ENCODE peak calls at places on chromosomes 16 and 17, in five cellular contexts. One of them, this sample, is unnamed.

GRCh38 chr17:58184308-58184985 is 8.1 kb upstream of the EPX start:
- DNase-seq in SK-N-SH: peak
- DNase-seq in HCT116: peak
- DNase-seq in K562: peak
- DNase-seq in GM12878: no peak
- DNase-seq in this sample: no peak

GRCh38 chr17:27937026-27937546 is 43.9 kb upstream of the LYRM9 start:
- DNase-seq in SK-N-SH: no peak
- DNase-seq in HCT116: no peak
- DNase-seq in K562: no peak
- DNase-seq in GM12878: no peak
- DNase-seq in this sample: no peak

GRCh38 chr17:75822119-75822799 is 21.9 kb downstream of the UNC13D start:
- DNase-seq in SK-N-SH: peak
- DNase-seq in HCT116: no peak
- DNase-seq in K562: no peak
- DNase-seq in GM12878: no peak
- DNase-seq in this sample: no peak

GRCh38 chr16:53945996-53946395 is 242.0 kb downstream of the FTO start:
- DNase-seq in SK-N-SH: peak
- DNase-seq in HCT116: peak
- DNase-seq in K562: peak
- DNase-seq in GM12878: no peak
- DNase-seq in this sample: peak

GRCh38 chr16:54285414-54286066 is 1.0 kb downstream of the IRX3 start:
- DNase-seq in SK-N-SH: peak
- DNase-seq in HCT116: no peak
- DNase-seq in K562: no peak
- DNase-seq in GM12878: no peak
- DNase-seq in this sample: peak

GRCh38 chr17:14325618-14326167 is 24.8 kb downstream of the HS3ST3B1 start:
- DNase-seq in SK-N-SH: no peak
- DNase-seq in HCT116: no peak
- DNase-seq in K562: no peak
- DNase-seq in GM12878: no peak
- DNase-seq in this sample: peak

GRCh38 chr16:13829712-13830304 is 90.1 kb upstream of the ERCC4 start:
- DNase-seq in SK-N-SH: no peak
- DNase-seq in HCT116: no peak
- DNase-seq in K562: no peak
- DNase-seq in GM12878: no peak
- DNase-seq in this sample: no peak

GRCh38 chr16:12878973-12879372 is 22.4 kb upstream of the SHISA9 start:
- DNase-seq in SK-N-SH: no peak
- DNase-seq in HCT116: no peak
- DNase-seq in K562: no peak
- DNase-seq in GM12878: no peak
- DNase-seq in this sample: no peak

GRCh38 chr17:68820476-68820824 is 134.7 kb downstream of the ABCA8 start:
- DNase-seq in SK-N-SH: no peak
- DNase-seq in HCT116: no peak
- DNase-seq in K562: no peak
- DNase-seq in GM12878: no peak
- DNase-seq in this sample: no peak

GRCh38 chr17:27400991-27401390 is 55.3 kb upstream of the KSR1 start:
- DNase-seq in SK-N-SH: no peak
- DNase-seq in HCT116: no peak
- DNase-seq in K562: no peak
- DNase-seq in GM12878: no peak
- DNase-seq in this sample: no peak

GRCh38 chr16:85592700-85593502 is 20.2 kb upstream of the GSE1 start:
- DNase-seq in SK-N-SH: no peak
- DNase-seq in HCT116: no peak
- DNase-seq in K562: peak
- DNase-seq in GM12878: no peak
- DNase-seq in this sample: no peak

GRCh38 chr16:46774743-46775177 is 26.6 kb upstream of the MYLK3 start:
- DNase-seq in SK-N-SH: no peak
- DNase-seq in HCT116: no peak
- DNase-seq in K562: no peak
- DNase-seq in GM12878: peak
- DNase-seq in this sample: no peak

GRCh38 chr17:80198144-80198661 is 21.9 kb downstream of the SGSH start:
- DNase-seq in SK-N-SH: no peak
- DNase-seq in HCT116: no peak
- DNase-seq in K562: no peak
- DNase-seq in GM12878: no peak
- DNase-seq in this sample: peak
- TF ChIP-seq JUND in SK-N-SH: no peak
- TF ChIP-seq JUND in HCT116: no peak
- TF ChIP-seq JUND in K562: no peak
- TF ChIP-seq JUND in GM12878: no peak
- TF ChIP-seq JUND in this sample: no peak

GRCh38 chr16:49597796-49598195 is 224.2 kb downstream of the C16orf78 start:
- DNase-seq in SK-N-SH: no peak
- DNase-seq in HCT116: no peak
- DNase-seq in K562: no peak
- DNase-seq in GM12878: no peak
- DNase-seq in this sample: no peak

GRCh38 chr16:49598386-49599170 is 225.0 kb downstream of the C16orf78 start:
- DNase-seq in SK-N-SH: no peak
- DNase-seq in HCT116: no peak
- DNase-seq in K562: no peak
- DNase-seq in GM12878: peak
- DNase-seq in this sample: no peak

GRCh38 chr16:49596699-49597291 is 223.2 kb downstream of the C16orf78 start:
- DNase-seq in SK-N-SH: peak
- DNase-seq in HCT116: no peak
- DNase-seq in K562: no peak
- DNase-seq in GM12878: no peak
- DNase-seq in this sample: no peak

GRCh38 chr16:49594706-49595534 is 221.3 kb downstream of the C16orf78 start:
- DNase-seq in SK-N-SH: peak
- DNase-seq in HCT116: no peak
- DNase-seq in K562: no peak
- DNase-seq in GM12878: no peak
- DNase-seq in this sample: no peak

DNA sequence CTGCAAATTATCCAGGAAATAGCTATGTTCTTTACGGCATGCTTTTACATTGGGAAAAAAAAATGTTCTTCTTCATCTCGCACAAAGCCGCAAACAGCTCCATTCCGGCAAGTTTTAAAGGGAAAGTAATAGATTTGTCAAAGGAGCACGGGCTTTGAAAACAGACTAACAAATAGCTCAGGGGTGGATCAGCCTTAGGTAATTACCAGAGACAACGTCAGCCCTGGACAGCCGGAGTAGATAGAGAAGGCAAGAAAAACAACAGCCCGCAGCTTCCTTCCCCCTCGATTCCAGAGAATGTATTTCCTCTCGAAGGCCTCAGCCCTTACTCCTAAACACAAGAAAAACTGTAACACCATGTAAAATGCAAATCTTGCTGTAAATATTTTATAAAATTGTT is 222.5 kb downstream of the C16orf78 start:
- DNase-seq in SK-N-SH: peak
- DNase-seq in HCT116: no peak
- DNase-seq in K562: no peak
- DNase-seq in GM12878: no peak
- DNase-seq in this sample: no peak
- TF ChIP-seq REST in SK-N-SH: no peak
- TF ChIP-seq REST in HCT116: no peak
- TF ChIP-seq REST in K562: no peak
- TF ChIP-seq REST in GM12878: no peak
- TF ChIP-seq REST in this sample: no peak

GRCh38 chr17:7886227-7887037 is 2.2 kb upstream of the CHD3 start:
- DNase-seq in SK-N-SH: peak
- DNase-seq in HCT116: no peak
- DNase-seq in K562: peak
- DNase-seq in GM12878: no peak
- DNase-seq in this sample: no peak
- TF ChIP-seq JUND in SK-N-SH: no peak
- TF ChIP-seq JUND in HCT116: no peak
- TF ChIP-seq JUND in K562: no peak
- TF ChIP-seq JUND in GM12878: no peak
- TF ChIP-seq JUND in this sample: no peak

GRCh38 chr16:86712158-86713009 is 134.0 kb downstream of the FOXL1 start:
- DNase-seq in SK-N-SH: no peak
- DNase-seq in HCT116: no peak
- DNase-seq in K562: no peak
- DNase-seq in GM12878: no peak
- DNase-seq in this sample: no peak
- TF ChIP-seq REST in SK-N-SH: no peak
- TF ChIP-seq REST in HCT116: no peak
- TF ChIP-seq REST in K562: no peak
- TF ChIP-seq REST in GM12878: no peak
- TF ChIP-seq REST in this sample: no peak

GRCh38 chr17:44184212-44184810 is 2.5 kb upstream of the TMUB2 start:
- DNase-seq in SK-N-SH: no peak
- DNase-seq in HCT116: no peak
- DNase-seq in K562: no peak
- DNase-seq in GM12878: no peak
- DNase-seq in this sample: no peak

GRCh38 chr17:44190496-44190895 is 3.7 kb downstream of the TMUB2 start:
- DNase-seq in SK-N-SH: no peak
- DNase-seq in HCT116: no peak
- DNase-seq in K562: no peak
- DNase-seq in GM12878: no peak
- DNase-seq in this sample: no peak

GRCh38 chr17:44186307-44187130 is at the start of gene TMUB2:
- DNase-seq in SK-N-SH: peak
- DNase-seq in HCT116: peak
- DNase-seq in K562: peak
- DNase-seq in GM12878: peak
- DNase-seq in this sample: peak

GRCh38 chr17:44188757-44189403 is 2.1 kb downstream of the TMUB2 start:
- DNase-seq in SK-N-SH: no peak
- DNase-seq in HCT116: no peak
- DNase-seq in K562: no peak
- DNase-seq in GM12878: no peak
- DNase-seq in this sample: no peak

GRCh38 chr17:44187131-44187899 is 543 bp downstream of the TMUB2 start:
- DNase-seq in SK-N-SH: peak
- DNase-seq in HCT116: no peak
- DNase-seq in K562: no peak
- DNase-seq in GM12878: no peak
- DNase-seq in this sample: no peak
- TF ChIP-seq JUND in SK-N-SH: no peak
- TF ChIP-seq JUND in HCT116: no peak
- TF ChIP-seq JUND in K562: no peak
- TF ChIP-seq JUND in GM12878: no peak
- TF ChIP-seq JUND in this sample: no peak

GRCh38 chr17:1532836-1533602 is 16.6 kb upstream of the INPP5K start:
- DNase-seq in SK-N-SH: peak
- DNase-seq in HCT116: no peak
- DNase-seq in K562: peak
- DNase-seq in GM12878: no peak
- DNase-seq in this sample: no peak

GRCh38 chr17:1533649-1534325 is 17.4 kb upstream of the INPP5K start:
- DNase-seq in SK-N-SH: no peak
- DNase-seq in HCT116: no peak
- DNase-seq in K562: no peak
- DNase-seq in GM12878: no peak
- DNase-seq in this sample: no peak

GRCh38 chr17:1535737-1536136 is 19.3 kb upstream of the INPP5K start:
- DNase-seq in SK-N-SH: no peak
- DNase-seq in HCT116: no peak
- DNase-seq in K562: no peak
- DNase-seq in GM12878: no peak
- DNase-seq in this sample: no peak

GRCh38 chr17:1529863-1530262 is 13.5 kb upstream of the INPP5K start:
- DNase-seq in SK-N-SH: no peak
- DNase-seq in HCT116: no peak
- DNase-seq in K562: no peak
- DNase-seq in GM12878: no peak
- DNase-seq in this sample: no peak
- TF ChIP-seq REST in SK-N-SH: no peak
- TF ChIP-seq REST in HCT116: no peak
- TF ChIP-seq REST in K562: no peak
- TF ChIP-seq REST in GM12878: no peak
- TF ChIP-seq REST in this sample: no peak

DNA sequence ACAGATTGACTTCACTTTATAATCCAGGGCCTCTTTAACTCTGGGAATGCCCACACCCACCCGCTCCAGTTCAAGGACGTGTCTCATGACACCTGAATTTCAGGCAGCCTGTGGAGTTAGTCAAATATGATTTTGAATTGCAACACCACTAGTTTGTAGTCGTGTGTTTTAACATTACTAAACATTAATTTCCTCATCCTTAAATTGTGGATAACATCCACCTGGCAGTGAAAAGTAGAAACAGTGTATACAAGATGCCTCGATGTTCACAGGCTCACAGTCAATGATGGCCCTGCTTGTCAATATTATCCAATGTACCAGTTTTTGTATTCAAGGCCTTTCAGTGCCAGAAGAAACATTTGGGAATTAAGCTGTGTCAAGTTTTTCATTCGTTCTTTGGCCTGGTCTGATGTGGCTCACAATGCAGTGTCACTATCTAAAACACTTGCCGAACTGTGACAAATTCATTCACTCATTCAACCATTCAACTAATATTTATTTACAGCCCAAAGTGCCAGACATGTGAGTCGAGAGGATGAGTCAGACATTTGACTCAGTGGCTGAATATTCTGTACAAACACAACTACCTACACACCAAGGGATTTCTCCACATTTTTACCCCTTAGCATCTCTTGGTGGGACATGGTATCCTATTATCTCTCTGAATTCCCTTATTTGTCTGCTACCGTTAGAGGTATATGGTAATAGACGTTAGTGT is 1.4 kb downstream of the MEIOB start:
- DNase-seq in SK-N-SH: no peak
- DNase-seq in HCT116: peak
- DNase-seq in K562: peak
- DNase-seq in GM12878: no peak
- DNase-seq in this sample: peak
- TF ChIP-seq JUND in SK-N-SH: peak
- TF ChIP-seq JUND in HCT116: peak
- TF ChIP-seq JUND in K562: peak
- TF ChIP-seq JUND in GM12878: no peak
- TF ChIP-seq JUND in this sample: peak

GRCh38 chr17:56867948-56868376 is 34.0 kb downstream of the DGKE start:
- DNase-seq in SK-N-SH: no peak
- DNase-seq in HCT116: no peak
- DNase-seq in K562: no peak
- DNase-seq in GM12878: no peak
- DNase-seq in this sample: no peak
- TF ChIP-seq REST in SK-N-SH: no peak
- TF ChIP-seq REST in HCT116: no peak
- TF ChIP-seq REST in K562: no peak
- TF ChIP-seq REST in GM12878: no peak
- TF ChIP-seq REST in this sample: no peak

This sample was measured in HepG2.